ENCODE peak calls at places on chromosome 19, in ten cellular contexts. Y, I, T, N, X, B, H, Q, D and F are unnamed samples.

GRCh38 chr19:7326105-7326877 is 22.4 kb upstream of the ARHGEF18 start:
- DNase-seq in Y (no peak), I (no peak), T (peak), N (no peak), X (no peak), B (no peak), H (peak), Q (no peak), D (no peak), F (peak)

GRCh38 chr19:13190781-13191540 is 40.8 kb downstream of the IER2 start:
- DNase-seq in Y (no peak), I (no peak), T (no peak), N (no peak), X (no peak), B (no peak), H (no peak), Q (peak), D (no peak), F (no peak)

GRCh38 chr19:41872384-41872774 is 4.7 kb upstream of the CD79A start:
- DNase-seq in Y (no peak), I (no peak), T (no peak), N (no peak), X (no peak), B (no peak), H (peak), Q (no peak), D (no peak), F (peak)

GRCh38 chr19:13887039-13887438 is 10.1 kb downstream of the NANOS3 start:
- DNase-seq in Y (no peak), I (no peak), T (no peak), N (no peak), X (peak), B (no peak), H (no peak), Q (peak), D (no peak), F (no peak)

GRCh38 chr19:46990998-46991676 is 28.5 kb upstream of the NPAS1 start:
- DNase-seq in Y (peak), I (peak), T (peak), N (peak), X (no peak), B (peak), H (peak), Q (peak), D (peak), F (peak)

GRCh38 chr19:12867120-12868099 is 13.8 kb downstream of the DNASE2 start:
- DNase-seq in Y (no peak), I (peak), T (no peak), N (peak), X (peak), B (no peak), H (peak), Q (peak), D (no peak), F (peak)

GRCh38 chr19:38619361-38620174 is 580 bp downstream of the EIF3K start:
- DNase-seq in Y (no peak), I (no peak), T (no peak), N (no peak), X (no peak), B (no peak), H (no peak), Q (no peak), D (no peak), F (no peak)

GRCh38 chr19:5156231-5156986 is 184.2 kb downstream of the PTPRS start:
- DNase-seq in Y (no peak), I (no peak), T (no peak), N (no peak), X (no peak), B (no peak), H (peak), Q (no peak), D (no peak), F (peak)

GRCh38 chr19:2848625-2849024 is 7.3 kb downstream of the ZNF555 start:
- DNase-seq in Y (no peak), I (peak), T (no peak), N (no peak), X (no peak), B (no peak), H (peak), Q (no peak), D (no peak), F (no peak)

GRCh38 chr19:39796000-39796498 is 17.4 kb downstream of the LEUTX start:
- DNase-seq in Y (no peak), I (no peak), T (peak), N (no peak), X (no peak), B (no peak), H (no peak), Q (no peak), D (no peak), F (no peak)

GRCh38 chr19:56995298-56995697 is 124.5 kb upstream of the USP29 start:
- DNase-seq in Y (no peak), I (no peak), T (no peak), N (no peak), X (no peak), B (no peak), H (no peak), Q (no peak), D (no peak), F (no peak)

GRCh38 chr19:17616686-17616960 is 61.2 kb downstream of the COLGALT1 start:
- DNase-seq in Y (no peak), I (no peak), T (no peak), N (no peak), X (no peak), B (no peak), H (no peak), Q (no peak), D (no peak), F (no peak)

GRCh38 chr19:18408053-18408476 is 10.6 kb upstream of the LRRC25 start:
- DNase-seq in Y (no peak), I (no peak), T (peak), N (no peak), X (no peak), B (peak), H (no peak), Q (peak), D (no peak), F (no peak)

GRCh38 chr19:8259922-8260247 is 48.3 kb downstream of the CD320 start:
- DNase-seq in Y (no peak), I (no peak), T (no peak), N (no peak), X (no peak), B (no peak), H (no peak), Q (no peak), D (no peak), F (no peak)

GRCh38 chr19:30742981-30743380 is 370.8 kb downstream of the ZNF536 start:
- DNase-seq in Y (no peak), I (no peak), T (no peak), N (no peak), X (no peak), B (no peak), H (no peak), Q (no peak), D (no peak), F (no peak)

GRCh38 chr19:4456566-4456842 is 1.1 kb downstream of the UBXN6 start:
- DNase-seq in Y (no peak), I (peak), T (no peak), N (no peak), X (no peak), B (no peak), H (peak), Q (no peak), D (peak), F (peak)

GRCh38 chr19:14943601-14944000 is 2.3 kb downstream of the OR7C2 start:
- DNase-seq in Y (no peak), I (no peak), T (no peak), N (no peak), X (no peak), B (no peak), H (peak), Q (no peak), D (no peak), F (no peak)

GRCh38 chr19:38734176-38734425 is 10.2 kb downstream of the CAPN12 start:
- DNase-seq in Y (no peak), I (no peak), T (no peak), N (no peak), X (no peak), B (no peak), H (no peak), Q (no peak), D (no peak), F (no peak)